ENCODE peak calls at places on chromosomes 2 and 18, in four cellular contexts. V, Y, P and I are unnamed samples. For H3K4me1, the result is how much of the 10 kb centered on the place peaks cover.

GRCh38 chr2:225930687-225931086 is 531.2 kb downstream of the NYAP2 start:
- DNase-seq in V (no peak), Y (no peak), P (no peak), I (peak)

GRCh38 chr2:79723830-79724229 is 211.0 kb downstream of the CTNNA2 start:
- DNase-seq in V (no peak), Y (no peak), P (no peak), I (peak)

GRCh38 chr2:231212329-231212845 is 14.0 kb downstream of the ARMC9 start:
- DNase-seq in V (no peak), Y (no peak), P (no peak), I (peak)

GRCh38 chr18:31057917-31058316 is 15.4 kb upstream of the DSC3 start:
- DNase-seq in V (no peak), Y (no peak), P (no peak), I (no peak)

GRCh38 chr2:145094353-145094752 is 574.4 kb upstream of the ZEB2 start:
- DNase-seq in V (no peak), Y (no peak), P (no peak), I (peak)

GRCh38 chr2:227865281-227865680 is 6.2 kb upstream of the DAW1 start:
- DNase-seq in V (no peak), Y (no peak), P (no peak), I (no peak)

GRCh38 chr2:108855194-108855593 is 68.6 kb downstream of the CCDC138 start:
- DNase-seq in V (no peak), Y (no peak), P (no peak), I (peak)

GRCh38 chr2:229852565-229852964 is 69.2 kb downstream of the TRIP12 start:
- DNase-seq in V (no peak), Y (no peak), P (no peak), I (peak)

GRCh38 chr2:191441761-191442160 is 196.6 kb downstream of the MYO1B start:
- DNase-seq in V (no peak), Y (no peak), P (no peak), I (peak)

GRCh38 chr2:196128749-196129148 is 42.6 kb downstream of the STK17B start:
- DNase-seq in V (no peak), Y (peak), P (no peak), I (no peak)

GRCh38 chr18:63225434-63225833 is 94.1 kb downstream of the BCL2 start:
- DNase-seq in V (no peak), Y (no peak), P (no peak), I (no peak)

GRCh38 chr18:41043876-41044275 is 911.2 kb upstream of the PIK3C3 start:
- DNase-seq in V (no peak), Y (no peak), P (no peak), I (no peak)

GRCh38 chr2:1627628-1628371 is 116.5 kb downstream of the PXDN start:
- DNase-seq in V (no peak), Y (no peak), P (no peak), I (no peak)

GRCh38 chr2:64606495-64607363 is 47.0 kb downstream of the SERTAD2 start:
- DNase-seq in V (peak), Y (peak), P (no peak), I (no peak)

GRCh38 chr18:10047237-10047636 is 133.4 kb downstream of the VAPA start:
- DNase-seq in V (no peak), Y (no peak), P (no peak), I (peak)

GRCh38 chr2:111670776-111671175 is 213.2 kb downstream of the ANAPC1 start:
- DNase-seq in V (peak), Y (no peak), P (no peak), I (no peak)

GRCh38 chr2:26001743-26002341 is 19.5 kb upstream of the KIF3C start:
- DNase-seq in V (no peak), Y (no peak), P (no peak), I (peak)

GRCh38 chr18:52060612-52061259 is 279.3 kb upstream of the DCC start:
- DNase-seq in V (peak), Y (no peak), P (no peak), I (no peak)

GRCh38 chr2:33134086-33134763 is 187.5 kb downstream of the LTBP1 start:
- DNase-seq in V (no peak), Y (no peak), P (peak), I (peak)

GRCh38 chr2:241775223-241776177 is 1.1 kb upstream of the GAL3ST2 start:
- DNase-seq in V (peak), Y (no peak), P (no peak), I (no peak)

GRCh38 chr2:236548179-236548918 is 21.3 kb upstream of the ACKR3 start:
- DNase-seq in V (no peak), Y (no peak), P (no peak), I (no peak)

DNA sequence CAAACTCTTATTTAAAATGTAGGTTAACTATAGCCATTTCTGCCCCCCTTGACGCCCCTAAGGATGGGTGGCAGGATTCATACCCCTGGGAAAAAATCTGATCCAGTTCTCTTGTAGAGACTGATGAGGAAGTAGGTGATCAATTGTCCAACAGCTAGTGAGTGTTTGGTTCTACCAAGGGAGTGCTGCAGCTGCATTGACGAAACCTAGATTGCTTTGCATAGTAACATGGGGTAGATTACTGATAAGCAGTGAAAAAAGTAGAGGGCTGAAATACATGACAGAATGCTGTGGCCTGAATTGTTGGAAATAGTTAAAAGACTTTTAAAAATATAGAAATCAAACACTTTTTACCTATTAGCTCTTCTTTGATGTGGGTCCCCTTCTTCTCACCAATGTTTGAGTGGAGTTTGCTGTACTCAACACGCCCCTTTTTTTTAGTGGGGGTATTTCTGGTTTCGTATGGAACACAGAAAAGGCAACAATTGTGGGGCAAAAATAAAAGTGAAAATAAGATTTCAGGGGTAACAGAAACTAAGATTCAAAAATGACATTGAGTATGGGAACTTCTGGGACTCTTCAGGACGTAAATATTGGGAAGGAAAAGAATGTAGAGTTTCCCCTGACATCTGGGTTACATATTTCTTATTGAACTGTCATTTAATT is 66.2 kb downstream of the MAIP1 start:
- DNase-seq in V (no peak), Y (no peak), P (no peak), I (no peak)
- H3K9ac ChIP-seq in V (no peak), Y (no peak), P (no peak), I (no peak)

GRCh38 chr18:48832961-48833700 is 117.6 kb downstream of the SMAD7 start:
- DNase-seq in V (peak), Y (peak), P (no peak), I (peak)
- H3K4ac ChIP-seq in V (no peak), Y (no peak), P (no peak), I (peak)

GRCh38 chr2:149028377-149028776 is 10.1 kb upstream of the LYPD6B start:
- DNase-seq in V (peak), Y (no peak), P (no peak), I (no peak)
- H3K4me1 ChIP-seq in V (under half), Y (under half), P (under half), I (under half)

GRCh38 chr2:174014021-174014698 is 49.0 kb upstream of the SP3 start:
- DNase-seq in V (no peak), Y (peak), P (no peak), I (no peak)
- H3K9ac ChIP-seq in V (no peak), Y (peak), P (no peak), I (no peak)

GRCh38 chr2:239316562-239317465 is 84.0 kb downstream of the HDAC4 start:
- DNase-seq in V (peak), Y (no peak), P (no peak), I (peak)
- H3K4ac ChIP-seq in V (no peak), Y (no peak), P (no peak), I (peak)

GRCh38 chr2:128291161-128291843 is 27.4 kb downstream of the HS6ST1 start:
- DNase-seq in V (no peak), Y (no peak), P (no peak), I (no peak)
- H3K4me1 ChIP-seq in V (under half), Y (under half), P (under half), I (under half)